ENCODE peak calls at places on chromosomes 11 and 22, in six cellular contexts. One of them, this sample, is unnamed.

GRCh38 chr11:41954034-41954433 is 494.6 kb upstream of the LRRC4C start:
- DNase-seq in MM.1S: no peak
- DNase-seq in thoracic aorta: no peak
- DNase-seq in Caco-2: no peak
- DNase-seq in kidney epithelial cell: peak
- DNase-seq in bronchial epithelial cell: peak
- DNase-seq in this sample: no peak

GRCh38 chr11:116590844-116591575 is 181.8 kb downstream of the BUD13 start:
- DNase-seq in MM.1S: no peak
- DNase-seq in thoracic aorta: no peak
- DNase-seq in Caco-2: no peak
- DNase-seq in kidney epithelial cell: no peak
- DNase-seq in bronchial epithelial cell: no peak
- DNase-seq in this sample: no peak

GRCh38 chr11:130705670-130706421 is 210.4 kb downstream of the SNX19 start:
- DNase-seq in MM.1S: no peak
- DNase-seq in thoracic aorta: no peak
- DNase-seq in Caco-2: no peak
- DNase-seq in kidney epithelial cell: no peak
- DNase-seq in bronchial epithelial cell: peak
- DNase-seq in this sample: no peak

GRCh38 chr22:39729141-39729934 is 158.8 kb downstream of the CACNA1I start:
- DNase-seq in MM.1S: no peak
- DNase-seq in thoracic aorta: no peak
- DNase-seq in Caco-2: no peak
- DNase-seq in kidney epithelial cell: no peak
- DNase-seq in bronchial epithelial cell: no peak
- DNase-seq in this sample: no peak

GRCh38 chr11:4072668-4073285 is 21.8 kb upstream of the RRM1 start:
- DNase-seq in MM.1S: peak
- DNase-seq in thoracic aorta: no peak
- DNase-seq in Caco-2: peak
- DNase-seq in kidney epithelial cell: no peak
- DNase-seq in bronchial epithelial cell: peak
- DNase-seq in this sample: peak

GRCh38 chr11:67054851-67055523 is 1.7 kb upstream of the RHOD start:
- DNase-seq in MM.1S: peak
- DNase-seq in thoracic aorta: no peak
- DNase-seq in Caco-2: peak
- DNase-seq in kidney epithelial cell: no peak
- DNase-seq in bronchial epithelial cell: peak
- DNase-seq in this sample: peak

GRCh38 chr11:17354070-17354924 is 2.7 kb downstream of the NCR3LG1 start:
- DNase-seq in MM.1S: peak
- DNase-seq in thoracic aorta: peak
- DNase-seq in Caco-2: peak
- DNase-seq in kidney epithelial cell: no peak
- DNase-seq in bronchial epithelial cell: peak
- DNase-seq in this sample: peak

GRCh38 chr11:101445761-101446160 is 138.0 kb downstream of the TRPC6 start:
- DNase-seq in MM.1S: no peak
- DNase-seq in thoracic aorta: no peak
- DNase-seq in Caco-2: no peak
- DNase-seq in kidney epithelial cell: no peak
- DNase-seq in bronchial epithelial cell: peak
- DNase-seq in this sample: no peak

GRCh38 chr22:42275176-42275575 is 4.7 kb upstream of the TCF20 start:
- DNase-seq in MM.1S: no peak
- DNase-seq in thoracic aorta: no peak
- DNase-seq in Caco-2: no peak
- DNase-seq in kidney epithelial cell: no peak
- DNase-seq in bronchial epithelial cell: no peak
- DNase-seq in this sample: no peak

GRCh38 chr11:89660234-89660633 is 49.9 kb upstream of the TRIM77 start:
- DNase-seq in MM.1S: no peak
- DNase-seq in thoracic aorta: no peak
- DNase-seq in Caco-2: no peak
- DNase-seq in kidney epithelial cell: no peak
- DNase-seq in bronchial epithelial cell: no peak
- DNase-seq in this sample: no peak

GRCh38 chr11:65778901-65779668 is 1.7 kb downstream of the AP5B1 start:
- DNase-seq in MM.1S: no peak
- DNase-seq in thoracic aorta: no peak
- DNase-seq in Caco-2: no peak
- DNase-seq in kidney epithelial cell: no peak
- DNase-seq in bronchial epithelial cell: no peak
- DNase-seq in this sample: peak

GRCh38 chr11:80860632-80861031 is 1419.8 kb upstream of the TENM4 start:
- DNase-seq in MM.1S: no peak
- DNase-seq in thoracic aorta: no peak
- DNase-seq in Caco-2: no peak
- DNase-seq in kidney epithelial cell: no peak
- DNase-seq in bronchial epithelial cell: peak
- DNase-seq in this sample: no peak

GRCh38 chr11:41989173-41989572 is 529.7 kb upstream of the LRRC4C start:
- DNase-seq in MM.1S: no peak
- DNase-seq in thoracic aorta: no peak
- DNase-seq in Caco-2: no peak
- DNase-seq in kidney epithelial cell: no peak
- DNase-seq in bronchial epithelial cell: no peak
- DNase-seq in this sample: no peak

GRCh38 chr11:119339581-119340334 is 925 bp downstream of the C1QTNF5 start:
- DNase-seq in MM.1S: no peak
- DNase-seq in thoracic aorta: no peak
- DNase-seq in Caco-2: no peak
- DNase-seq in kidney epithelial cell: no peak
- DNase-seq in bronchial epithelial cell: no peak
- DNase-seq in this sample: peak

GRCh38 chr11:8839957-8840945 is 70.7 kb upstream of the AKIP1 start:
- DNase-seq in MM.1S: no peak
- DNase-seq in thoracic aorta: no peak
- DNase-seq in Caco-2: no peak
- DNase-seq in kidney epithelial cell: no peak
- DNase-seq in bronchial epithelial cell: peak
- DNase-seq in this sample: no peak

GRCh38 chr22:45180280-45180679 is 16.6 kb downstream of the NUP50 start:
- DNase-seq in MM.1S: no peak
- DNase-seq in thoracic aorta: no peak
- DNase-seq in Caco-2: no peak
- DNase-seq in kidney epithelial cell: no peak
- DNase-seq in bronchial epithelial cell: no peak
- DNase-seq in this sample: no peak

GRCh38 chr22:44316393-44317162 is 3.8 kb upstream of the SHISAL1 start:
- DNase-seq in MM.1S: no peak
- DNase-seq in thoracic aorta: no peak
- DNase-seq in Caco-2: no peak
- DNase-seq in kidney epithelial cell: no peak
- DNase-seq in bronchial epithelial cell: no peak
- DNase-seq in this sample: no peak

GRCh38 chr11:125141686-125142535 is 22.6 kb upstream of the PKNOX2 start:
- DNase-seq in MM.1S: peak
- DNase-seq in thoracic aorta: no peak
- DNase-seq in Caco-2: peak
- DNase-seq in kidney epithelial cell: no peak
- DNase-seq in bronchial epithelial cell: no peak
- DNase-seq in this sample: peak

GRCh38 chr11:1852885-1853284 is at the start of gene LSP1:
- DNase-seq in MM.1S: peak
- DNase-seq in thoracic aorta: no peak
- DNase-seq in Caco-2: no peak
- DNase-seq in kidney epithelial cell: no peak
- DNase-seq in bronchial epithelial cell: no peak
- DNase-seq in this sample: peak

GRCh38 chr22:26558246-26558895 is 31.6 kb downstream of the TPST2 start:
- DNase-seq in MM.1S: no peak
- DNase-seq in thoracic aorta: no peak
- DNase-seq in Caco-2: no peak
- DNase-seq in kidney epithelial cell: no peak
- DNase-seq in bronchial epithelial cell: no peak
- DNase-seq in this sample: no peak

GRCh38 chr11:67022341-67022933 is 497 bp upstream of the SYT12 start:
- DNase-seq in MM.1S: no peak
- DNase-seq in thoracic aorta: no peak
- DNase-seq in Caco-2: no peak
- DNase-seq in kidney epithelial cell: peak
- DNase-seq in bronchial epithelial cell: peak
- DNase-seq in this sample: no peak

GRCh38 chr22:37001826-37002225 is 17.4 kb downstream of the TST start:
- DNase-seq in MM.1S: no peak
- DNase-seq in thoracic aorta: no peak
- DNase-seq in Caco-2: no peak
- DNase-seq in kidney epithelial cell: no peak
- DNase-seq in bronchial epithelial cell: no peak
- DNase-seq in this sample: no peak

GRCh38 chr11:86251285-86251830 is 6.8 kb downstream of the EED start:
- DNase-seq in MM.1S: peak
- DNase-seq in thoracic aorta: no peak
- DNase-seq in Caco-2: no peak
- DNase-seq in kidney epithelial cell: no peak
- DNase-seq in bronchial epithelial cell: no peak
- DNase-seq in this sample: no peak

GRCh38 chr11:130180491-130180890 is 20.9 kb downstream of the ST14 start:
- DNase-seq in MM.1S: peak
- DNase-seq in thoracic aorta: no peak
- DNase-seq in Caco-2: no peak
- DNase-seq in kidney epithelial cell: no peak
- DNase-seq in bronchial epithelial cell: peak
- DNase-seq in this sample: no peak

DNA sequence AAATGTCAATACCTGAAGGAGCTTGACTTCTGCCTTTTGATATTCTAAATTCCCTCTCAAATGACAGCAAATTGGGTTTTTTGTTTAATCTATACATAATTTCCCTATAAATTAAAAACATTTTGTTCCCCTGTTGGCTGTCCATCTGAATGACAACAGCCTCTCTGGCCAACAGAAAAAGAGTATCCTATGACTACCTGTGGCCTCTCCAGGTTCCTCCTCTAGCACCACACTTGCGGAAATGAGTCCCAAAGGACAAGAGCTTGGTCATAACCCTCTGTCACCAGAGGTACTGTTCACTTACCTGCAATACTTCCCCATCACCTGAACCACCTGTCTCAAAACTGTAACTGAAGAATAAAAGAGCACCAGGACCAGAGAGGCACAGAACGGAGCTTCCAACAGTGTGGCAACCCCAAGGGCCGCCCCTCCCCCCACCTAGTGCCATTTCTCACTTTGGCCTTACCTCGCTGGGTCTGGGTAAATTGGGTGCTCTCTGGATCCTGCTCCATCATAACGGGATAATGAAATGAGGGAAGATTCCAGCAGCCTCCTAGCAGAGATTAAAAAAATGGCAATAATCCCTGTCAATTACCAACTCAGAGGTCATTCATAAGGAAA is 81.5 kb downstream of the AMBRA1 start:
- DNase-seq in MM.1S: peak
- DNase-seq in thoracic aorta: no peak
- DNase-seq in Caco-2: no peak
- DNase-seq in kidney epithelial cell: no peak
- DNase-seq in bronchial epithelial cell: no peak
- DNase-seq in this sample: no peak
- TF ChIP-seq CTCF in MM.1S: no peak
- TF ChIP-seq CTCF in thoracic aorta: no peak
- TF ChIP-seq CTCF in Caco-2: no peak
- TF ChIP-seq CTCF in kidney epithelial cell: no peak
- TF ChIP-seq CTCF in bronchial epithelial cell: no peak
- TF ChIP-seq CTCF in this sample: no peak

DNA sequence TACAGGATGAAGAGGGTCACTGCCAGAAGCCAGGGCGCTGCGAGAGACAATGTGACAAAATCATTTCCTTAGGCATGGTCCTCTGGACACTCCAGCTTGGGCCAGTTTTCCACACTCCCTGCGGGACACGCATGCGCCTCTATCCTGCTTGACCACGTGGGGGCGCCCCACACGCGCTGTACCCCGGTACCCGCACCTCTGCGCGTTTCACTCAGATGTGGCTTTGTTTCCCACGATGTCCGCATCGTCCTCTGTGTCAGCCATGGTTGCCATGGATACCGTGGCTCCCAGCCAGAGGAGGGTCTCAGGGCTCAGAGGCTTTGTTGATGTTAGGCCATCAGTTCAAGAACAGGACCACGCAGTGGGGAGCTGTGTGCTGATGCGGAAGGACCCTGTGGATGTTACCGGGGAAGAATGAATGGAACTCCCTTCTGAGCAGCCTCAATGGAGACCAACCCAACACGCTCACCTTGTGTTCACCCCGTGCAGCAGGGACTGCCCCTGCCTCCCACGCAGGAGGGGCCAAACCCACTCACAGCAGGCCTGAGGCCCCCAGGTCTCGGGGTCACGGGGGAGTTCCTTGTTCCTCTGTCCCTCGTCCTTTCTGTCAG is 101.1 kb upstream of the SLC22A12 start:
- DNase-seq in MM.1S: no peak
- DNase-seq in thoracic aorta: no peak
- DNase-seq in Caco-2: peak
- DNase-seq in kidney epithelial cell: no peak
- DNase-seq in bronchial epithelial cell: peak
- DNase-seq in this sample: peak
- TF ChIP-seq CTCF in MM.1S: peak
- TF ChIP-seq CTCF in thoracic aorta: peak
- TF ChIP-seq CTCF in Caco-2: peak
- TF ChIP-seq CTCF in kidney epithelial cell: peak
- TF ChIP-seq CTCF in bronchial epithelial cell: peak
- TF ChIP-seq CTCF in this sample: peak

GRCh38 chr11:26527685-26528084 is 44.4 kb downstream of the MUC15 start:
- DNase-seq in MM.1S: no peak
- DNase-seq in thoracic aorta: no peak
- DNase-seq in Caco-2: no peak
- DNase-seq in kidney epithelial cell: no peak
- DNase-seq in bronchial epithelial cell: no peak
- DNase-seq in this sample: no peak

DNA sequence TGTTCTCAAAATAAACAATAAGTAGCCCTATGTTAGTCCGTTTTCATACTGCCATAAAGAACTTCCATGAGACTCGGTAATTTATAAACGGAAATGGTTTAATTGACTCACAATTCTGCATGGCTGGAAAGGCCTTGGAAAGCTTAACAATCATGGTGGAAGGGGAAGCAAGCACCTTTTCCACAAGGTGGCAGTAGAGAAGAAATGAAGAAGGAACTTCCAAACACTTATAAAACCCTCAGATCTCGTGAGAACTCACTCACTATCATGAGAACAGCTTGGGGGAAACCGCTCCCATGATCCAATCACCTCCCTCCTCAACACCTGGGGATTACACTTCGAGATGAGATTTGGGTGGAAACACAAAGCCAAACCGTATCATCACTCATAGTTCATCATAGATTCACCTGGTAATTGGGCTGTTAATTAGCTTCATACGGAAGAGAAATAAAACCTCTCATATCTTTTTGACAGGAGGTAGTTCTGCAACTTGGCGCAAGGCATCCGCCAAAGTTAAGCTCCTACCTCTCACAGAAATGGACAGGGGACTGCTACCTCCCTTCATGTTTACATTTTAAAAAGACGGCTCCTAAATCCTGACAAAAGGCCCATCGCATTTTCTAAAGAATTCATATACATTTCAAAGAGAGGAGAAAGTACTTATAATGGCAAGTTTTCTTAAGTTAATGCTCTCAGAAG is 49.0 kb downstream of the MUC15 start:
- DNase-seq in MM.1S: peak
- DNase-seq in thoracic aorta: no peak
- DNase-seq in Caco-2: no peak
- DNase-seq in kidney epithelial cell: peak
- DNase-seq in bronchial epithelial cell: peak
- DNase-seq in this sample: no peak
- TF ChIP-seq CTCF in MM.1S: peak
- TF ChIP-seq CTCF in thoracic aorta: no peak
- TF ChIP-seq CTCF in Caco-2: peak
- TF ChIP-seq CTCF in kidney epithelial cell: peak
- TF ChIP-seq CTCF in bronchial epithelial cell: peak
- TF ChIP-seq CTCF in this sample: peak

GRCh38 chr11:25272214-25272613 is 775.4 kb downstream of the LUZP2 start:
- DNase-seq in MM.1S: no peak
- DNase-seq in thoracic aorta: no peak
- DNase-seq in Caco-2: no peak
- DNase-seq in kidney epithelial cell: no peak
- DNase-seq in bronchial epithelial cell: no peak
- DNase-seq in this sample: no peak
- TF ChIP-seq CTCF in MM.1S: no peak
- TF ChIP-seq CTCF in thoracic aorta: no peak
- TF ChIP-seq CTCF in Caco-2: no peak
- TF ChIP-seq CTCF in kidney epithelial cell: no peak
- TF ChIP-seq CTCF in bronchial epithelial cell: no peak
- TF ChIP-seq CTCF in this sample: no peak

This sample was measured in GM13977.